ENCODE peak calls at places on chromosomes 2 and 18, in five cellular contexts. One of them, this sample, is unnamed.
A peak's percentile ranks its signal among the peaks of the same experiment; 100 is the strongest.

GRCh38 chr2:10490806-10491291 is 42.7 kb upstream of the ODC1 start:
- DNase-seq in cardiac fibroblast: no peak
- DNase-seq in A549: peak; percentile 69
- DNase-seq in anterior cingulate cortex: no peak
- DNase-seq in T-helper 1 cell: no peak
- DNase-seq in this sample: no peak

GRCh38 chr18:77617681-77618080 is 368.0 kb downstream of the GALR1 start:
- DNase-seq in cardiac fibroblast: no peak
- DNase-seq in A549: no peak
- DNase-seq in anterior cingulate cortex: no peak
- DNase-seq in T-helper 1 cell: no peak
- DNase-seq in this sample: no peak

GRCh38 chr2:8438996-8439395 is 242.9 kb upstream of the ID2 start:
- DNase-seq in cardiac fibroblast: no peak
- DNase-seq in A549: no peak
- DNase-seq in anterior cingulate cortex: no peak
- DNase-seq in T-helper 1 cell: no peak
- DNase-seq in this sample: no peak

GRCh38 chr18:78837766-78838165 is 141.9 kb upstream of the SALL3 start:
- DNase-seq in cardiac fibroblast: no peak
- DNase-seq in A549: no peak
- DNase-seq in anterior cingulate cortex: no peak
- DNase-seq in T-helper 1 cell: no peak
- DNase-seq in this sample: no peak

GRCh38 chr2:46334389-46335345 is 37.5 kb downstream of the EPAS1 start:
- DNase-seq in cardiac fibroblast: peak; percentile 91
- DNase-seq in A549: no peak
- DNase-seq in anterior cingulate cortex: no peak
- DNase-seq in T-helper 1 cell: no peak
- DNase-seq in this sample: no peak

GRCh38 chr2:163723881-163724280 is 11.9 kb downstream of the FIGN start:
- DNase-seq in cardiac fibroblast: no peak
- DNase-seq in A549: no peak
- DNase-seq in anterior cingulate cortex: no peak
- DNase-seq in T-helper 1 cell: no peak
- DNase-seq in this sample: no peak

GRCh38 chr2:150191349-150191748 is 296.1 kb downstream of the RND3 start:
- DNase-seq in cardiac fibroblast: peak; percentile 91
- DNase-seq in A549: no peak
- DNase-seq in anterior cingulate cortex: no peak
- DNase-seq in T-helper 1 cell: no peak
- DNase-seq in this sample: no peak

GRCh38 chr2:49210191-49210590 is 55.9 kb upstream of the FSHR start:
- DNase-seq in cardiac fibroblast: no peak
- DNase-seq in A549: no peak
- DNase-seq in anterior cingulate cortex: no peak
- DNase-seq in T-helper 1 cell: no peak
- DNase-seq in this sample: no peak

GRCh38 chr2:179376881-179377280 is 112.2 kb upstream of the SESTD1 start:
- DNase-seq in cardiac fibroblast: no peak
- DNase-seq in A549: no peak
- DNase-seq in anterior cingulate cortex: no peak
- DNase-seq in T-helper 1 cell: no peak
- DNase-seq in this sample: no peak

GRCh38 chr2:217160103-217160502 is 300.2 kb upstream of the TNP1 start:
- DNase-seq in cardiac fibroblast: no peak
- DNase-seq in A549: peak; percentile 16
- DNase-seq in anterior cingulate cortex: no peak
- DNase-seq in T-helper 1 cell: no peak
- DNase-seq in this sample: no peak

GRCh38 chr2:188348974-188349500 is 57.4 kb downstream of the GULP1 start:
- DNase-seq in cardiac fibroblast: no peak
- DNase-seq in A549: no peak
- DNase-seq in anterior cingulate cortex: no peak
- DNase-seq in T-helper 1 cell: no peak
- DNase-seq in this sample: no peak

GRCh38 chr2:4358855-4359254 is 655.5 kb downstream of the DCDC2C start:
- DNase-seq in cardiac fibroblast: no peak
- DNase-seq in A549: no peak
- DNase-seq in anterior cingulate cortex: no peak
- DNase-seq in T-helper 1 cell: no peak
- DNase-seq in this sample: no peak

GRCh38 chr2:43293744-43294695 is 67.6 kb upstream of the ZFP36L2 start:
- DNase-seq in cardiac fibroblast: peak; percentile 98
- DNase-seq in A549: peak; percentile 95
- DNase-seq in anterior cingulate cortex: no peak
- DNase-seq in T-helper 1 cell: no peak
- DNase-seq in this sample: no peak

GRCh38 chr18:8260319-8260718 is 348.9 kb upstream of the RAB12 start:
- DNase-seq in cardiac fibroblast: no peak
- DNase-seq in A549: no peak
- DNase-seq in anterior cingulate cortex: no peak
- DNase-seq in T-helper 1 cell: no peak
- DNase-seq in this sample: no peak

GRCh38 chr2:192007819-192008218 is 160.9 kb upstream of the CAVIN2 start:
- DNase-seq in cardiac fibroblast: peak; percentile 44
- DNase-seq in A549: no peak
- DNase-seq in anterior cingulate cortex: no peak
- DNase-seq in T-helper 1 cell: no peak
- DNase-seq in this sample: no peak

GRCh38 chr2:10500601-10501361 is 52.7 kb upstream of the ODC1 start:
- DNase-seq in cardiac fibroblast: no peak
- DNase-seq in A549: no peak
- DNase-seq in anterior cingulate cortex: no peak
- DNase-seq in T-helper 1 cell: no peak
- DNase-seq in this sample: no peak

GRCh38 chr2:207902822-207903221 is 122.5 kb downstream of the PLEKHM3 start:
- DNase-seq in cardiac fibroblast: peak; percentile 53
- DNase-seq in A549: no peak
- DNase-seq in anterior cingulate cortex: no peak
- DNase-seq in T-helper 1 cell: no peak
- DNase-seq in this sample: no peak

GRCh38 chr18:6482198-6482977 is 67.7 kb upstream of the L3MBTL4 start:
- DNase-seq in cardiac fibroblast: peak; percentile 89
- DNase-seq in A549: peak; percentile 19
- DNase-seq in anterior cingulate cortex: no peak
- DNase-seq in T-helper 1 cell: no peak
- DNase-seq in this sample: no peak

GRCh38 chr18:78788161-78788560 is 191.5 kb upstream of the SALL3 start:
- DNase-seq in cardiac fibroblast: no peak
- DNase-seq in A549: no peak
- DNase-seq in anterior cingulate cortex: no peak
- DNase-seq in T-helper 1 cell: no peak
- DNase-seq in this sample: no peak

GRCh38 chr2:108459441-108459840 is 10.4 kb downstream of the GCC2 start:
- DNase-seq in cardiac fibroblast: no peak
- DNase-seq in A549: no peak
- DNase-seq in anterior cingulate cortex: no peak
- DNase-seq in T-helper 1 cell: no peak
- DNase-seq in this sample: no peak

This sample was measured in CMK.